ENCODE peak calls at places on chromosomes 2 and 18, in ten cellular contexts. Z is lower leg skin, R is AG04449, Q is tibial nerve, Y is stomach, T is spleen, K is fibroblast of lung, M is OCI-LY7, P is RWPE2, L is transverse colon. D is an unnamed sample.

GRCh38 chr18:13252696-13253410 is 34.3 kb downstream of the LDLRAD4 start:
- DNase-seq in Z (no peak), R (no peak), Q (no peak), Y (no peak), T (peak), K (no peak), M (no peak), P (peak), L (no peak), D (no peak)

GRCh38 chr2:206701952-206702630 is 16.1 kb downstream of the DYTN start:
- DNase-seq in Z (no peak), R (no peak), Q (no peak), Y (no peak), T (no peak), K (no peak), M (no peak), P (no peak), L (no peak), D (no peak)

GRCh38 chr2:233691443-233692433 is 952 bp upstream of the UGT1A6 start:
- DNase-seq in Z (peak), R (no peak), Q (no peak), Y (peak), T (no peak), K (no peak), M (no peak), P (peak), L (peak), D (no peak)

GRCh38 chr2:237222178-237222577 is 136.5 kb downstream of the COPS8 start:
- DNase-seq in Z (no peak), R (no peak), Q (no peak), Y (no peak), T (no peak), K (peak), M (no peak), P (no peak), L (no peak), D (peak)

GRCh38 chr2:230473378-230473777 is 57.4 kb downstream of the SP100 start:
- DNase-seq in Z (no peak), R (no peak), Q (no peak), Y (no peak), T (no peak), K (no peak), M (peak), P (no peak), L (no peak), D (no peak)

GRCh38 chr2:212711851-212712250 is 173.2 kb upstream of the ERBB4 start:
- DNase-seq in Z (no peak), R (peak), Q (no peak), Y (no peak), T (no peak), K (peak), M (no peak), P (no peak), L (no peak), D (no peak)

GRCh38 chr2:96802281-96802595 is 13.8 kb upstream of the CNNM3 start:
- DNase-seq in Z (no peak), R (no peak), Q (no peak), Y (no peak), T (peak), K (no peak), M (peak), P (no peak), L (no peak), D (no peak)

GRCh38 chr2:150478206-150478974 is 9.1 kb downstream of the RND3 start:
- DNase-seq in Z (no peak), R (no peak), Q (no peak), Y (no peak), T (no peak), K (peak), M (no peak), P (no peak), L (no peak), D (no peak)

GRCh38 chr18:48834421-48835011 is 116.2 kb downstream of the SMAD7 start:
- DNase-seq in Z (peak), R (peak), Q (no peak), Y (peak), T (peak), K (peak), M (peak), P (peak), L (peak), D (peak)

GRCh38 chr2:230327418-230328154 is 593 bp downstream of the SP140L start:
- DNase-seq in Z (no peak), R (no peak), Q (no peak), Y (no peak), T (no peak), K (no peak), M (peak), P (no peak), L (peak), D (no peak)

GRCh38 chr2:45675130-45675812 is 23.8 kb downstream of the PRKCE start:
- DNase-seq in Z (no peak), R (no peak), Q (no peak), Y (peak), T (no peak), K (no peak), M (no peak), P (no peak), L (peak), D (no peak)

GRCh38 chr18:8982416-8983183 is 119.9 kb upstream of the NDUFV2 start:
- DNase-seq in Z (peak), R (peak), Q (no peak), Y (peak), T (no peak), K (peak), M (peak), P (no peak), L (peak), D (peak)

GRCh38 chr2:130756721-130757195 is 1.4 kb downstream of the AMER3 start:
- DNase-seq in Z (no peak), R (no peak), Q (no peak), Y (no peak), T (no peak), K (no peak), M (no peak), P (no peak), L (no peak), D (no peak)
- H3K4me3 ChIP-seq in Z (no peak), R (no peak), Q (no peak), Y (peak), T (no peak), K (no peak), M (no peak), P (no peak), L (no peak), D (no peak)

DNA sequence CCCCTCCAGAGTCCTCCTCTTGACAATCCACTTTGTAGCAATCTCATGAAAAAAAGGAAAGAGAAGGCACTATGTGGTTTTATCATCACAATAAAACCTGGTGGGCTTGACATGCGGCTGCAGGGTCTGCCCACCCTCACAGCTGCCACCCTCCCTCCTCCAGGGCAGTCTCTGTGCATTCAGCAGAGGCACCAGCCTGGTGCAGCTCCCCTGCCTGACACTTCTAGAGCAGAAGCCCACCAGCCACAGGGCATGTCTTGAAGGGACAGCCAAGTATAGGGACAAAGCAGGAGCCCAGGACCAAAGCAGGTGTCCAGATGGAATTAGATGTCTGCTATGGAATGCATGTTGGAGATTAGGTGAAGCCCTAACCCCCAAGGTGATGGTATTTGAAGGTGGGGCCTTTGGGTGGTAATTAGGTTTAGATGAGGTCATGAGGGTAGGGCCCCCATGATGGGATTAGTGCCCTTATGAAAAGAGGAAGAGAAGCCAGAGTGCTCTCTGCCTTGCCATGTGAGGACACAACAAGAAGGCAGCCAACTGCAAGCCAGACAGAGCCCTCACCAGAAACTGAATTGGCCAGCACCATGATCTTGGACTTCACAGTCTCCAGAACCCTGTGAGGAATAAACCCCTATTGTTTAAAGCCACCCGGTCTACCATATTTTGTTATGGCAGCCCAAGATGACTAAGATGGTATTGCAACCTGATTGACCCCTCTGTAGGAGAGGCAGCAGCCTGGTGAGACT is 86.9 kb downstream of the MCFD2 start:
- DNase-seq in Z (no peak), R (no peak), Q (no peak), Y (no peak), T (no peak), K (no peak), M (no peak), P (no peak), L (no peak), D (no peak)
- TF ChIP-seq CTCF in Z (no peak), R (no peak), Q (no peak), Y (no peak), T (no peak), K (no peak), M (no peak), P (no peak), L (no peak), D (no peak)

GRCh38 chr2:161237397-161238263 is 70.6 kb upstream of the PSMD14 start:
- DNase-seq in Z (peak), R (no peak), Q (peak), Y (peak), T (peak), K (peak), M (peak), P (no peak), L (peak), D (no peak)

GRCh38 chr2:161239416-161240109 is 68.7 kb upstream of the PSMD14 start:
- DNase-seq in Z (no peak), R (no peak), Q (no peak), Y (no peak), T (peak), K (no peak), M (no peak), P (peak), L (no peak), D (no peak)

GRCh38 chr2:161238559-161239415 is 69.4 kb upstream of the PSMD14 start:
- DNase-seq in Z (peak), R (no peak), Q (peak), Y (peak), T (peak), K (peak), M (peak), P (peak), L (peak), D (no peak)

GRCh38 chr2:161234627-161235026 is 73.6 kb upstream of the PSMD14 start:
- DNase-seq in Z (no peak), R (no peak), Q (no peak), Y (no peak), T (no peak), K (no peak), M (no peak), P (no peak), L (no peak), D (no peak)

GRCh38 chr2:161238264-161238558 is 70.0 kb upstream of the PSMD14 start:
- DNase-seq in Z (no peak), R (no peak), Q (no peak), Y (no peak), T (no peak), K (no peak), M (no peak), P (no peak), L (no peak), D (no peak)
- H3K4me3 ChIP-seq in Z (peak), R (peak), Q (peak), Y (peak), T (peak), K (peak), M (peak), P (peak), L (peak), D (peak)

DNA sequence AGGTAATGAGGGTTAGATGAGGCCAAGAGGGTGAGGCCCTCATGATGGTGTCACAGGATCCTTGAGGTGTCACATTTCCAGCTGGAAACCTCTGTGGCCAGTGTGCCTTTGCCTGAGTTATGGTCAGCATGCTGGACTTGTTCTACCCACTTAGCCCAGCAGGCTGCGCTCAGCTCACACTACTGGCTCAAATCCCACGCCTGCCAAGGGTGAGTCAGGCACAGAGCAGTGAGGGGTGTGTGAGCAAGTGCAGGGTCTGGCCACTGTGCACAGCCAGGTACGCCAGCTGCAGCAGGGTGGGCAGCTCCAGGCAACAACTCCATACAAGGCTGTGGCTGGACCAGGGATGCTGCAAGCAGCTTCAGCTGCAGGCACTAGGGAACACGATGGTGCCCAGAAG is 616.6 kb upstream of the FSHR start:
- DNase-seq in Z (no peak), R (no peak), Q (no peak), Y (peak), T (no peak), K (no peak), M (no peak), P (no peak), L (peak), D (no peak)
- TF ChIP-seq CTCF in Z (no peak), R (no peak), Q (peak), Y (peak), T (no peak), K (no peak), M (peak), P (peak), L (no peak), D (peak)

GRCh38 chr18:79528296-79528695 is 132.6 kb downstream of the NFATC1 start:
- DNase-seq in Z (no peak), R (no peak), Q (no peak), Y (peak), T (peak), K (no peak), M (no peak), P (peak), L (no peak), D (no peak)
- H3K4me3 ChIP-seq in Z (no peak), R (no peak), Q (no peak), Y (no peak), T (no peak), K (no peak), M (no peak), P (no peak), L (no peak), D (no peak)

GRCh38 chr2:71150082-71150816 is 19.8 kb downstream of the MPHOSPH10 start:
- DNase-seq in Z (no peak), R (no peak), Q (no peak), Y (no peak), T (no peak), K (no peak), M (no peak), P (no peak), L (no peak), D (no peak)
- TF ChIP-seq CTCF in Z (no peak), R (no peak), Q (no peak), Y (no peak), T (no peak), K (no peak), M (no peak), P (no peak), L (no peak), D (no peak)

DNA sequence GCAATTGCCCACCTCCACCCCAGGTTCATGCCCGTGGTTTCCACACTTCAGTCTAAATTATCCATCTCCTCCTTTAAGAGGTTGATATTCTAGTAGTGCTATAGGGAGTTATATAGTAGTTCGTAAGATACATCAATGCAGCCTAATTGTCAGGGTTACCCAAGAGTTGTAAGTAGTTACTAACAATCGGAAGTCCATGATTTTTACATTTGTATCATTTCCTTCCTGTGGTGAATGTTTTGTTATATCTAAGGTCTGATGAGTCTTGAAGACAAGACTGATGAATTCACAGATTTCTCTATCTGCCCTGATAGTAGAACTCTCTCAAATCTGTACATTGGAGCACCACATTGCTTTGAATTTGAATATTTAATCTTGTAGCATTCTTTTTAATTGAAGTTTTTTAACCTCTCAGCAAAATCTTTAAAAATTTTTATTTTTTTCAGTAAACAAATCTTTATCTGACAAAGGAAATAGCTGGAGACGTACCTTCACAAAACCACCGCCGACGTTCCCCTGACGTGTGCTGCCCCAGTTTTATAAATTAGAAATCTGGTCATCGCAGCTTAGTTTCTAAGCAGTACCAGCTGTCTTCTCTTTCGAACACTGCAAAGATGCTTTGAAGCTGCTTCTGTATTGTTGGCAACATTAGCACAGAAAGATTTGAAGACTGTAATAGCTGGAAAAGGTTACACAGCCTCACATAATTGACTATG is 264.6 kb downstream of the SOCS6 start:
- DNase-seq in Z (no peak), R (no peak), Q (no peak), Y (no peak), T (no peak), K (no peak), M (no peak), P (no peak), L (no peak), D (no peak)
- H3K4me3 ChIP-seq in Z (no peak), R (no peak), Q (no peak), Y (no peak), T (no peak), K (no peak), M (no peak), P (no peak), L (no peak), D (no peak)

DNA sequence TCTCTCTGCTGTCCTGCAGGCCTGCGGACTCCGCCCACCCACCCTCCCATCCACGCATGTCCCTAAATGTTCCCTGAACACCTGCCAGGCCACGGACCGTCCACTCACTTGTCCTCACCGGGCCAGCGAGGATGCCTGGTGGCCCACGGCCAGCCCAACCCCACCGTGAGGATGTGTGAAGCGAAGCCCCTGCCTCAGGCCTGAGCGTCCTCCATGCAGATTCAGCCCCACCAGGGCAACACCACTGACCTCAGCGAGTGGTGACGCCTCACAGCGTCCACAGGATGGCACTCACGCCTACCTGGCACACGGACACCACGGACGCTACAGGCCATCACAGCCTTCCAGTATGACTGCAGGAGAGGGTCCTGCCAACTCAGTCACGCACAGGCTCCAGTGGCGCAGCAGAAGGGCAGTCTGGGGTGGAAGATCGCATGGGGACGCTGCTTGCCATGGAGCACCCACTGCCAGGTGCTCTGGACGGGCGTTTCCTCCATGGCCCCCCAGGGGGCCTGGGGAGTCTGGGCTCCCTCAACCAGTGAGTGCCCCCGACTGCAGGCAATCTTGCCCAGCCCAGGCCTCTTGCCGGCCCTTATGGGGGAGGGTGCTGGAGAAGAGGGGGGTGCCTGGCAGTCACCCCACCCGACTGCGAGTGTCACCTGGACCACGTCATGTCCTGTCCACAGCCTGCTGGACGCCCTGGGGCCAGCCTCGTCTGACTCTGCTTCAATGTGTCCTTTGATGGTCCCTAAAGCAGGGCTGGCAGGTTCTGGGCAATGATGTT is 25.4 kb downstream of the HDAC4 start:
- DNase-seq in Z (no peak), R (no peak), Q (no peak), Y (no peak), T (peak), K (no peak), M (no peak), P (peak), L (no peak), D (no peak)
- TF ChIP-seq CTCF in Z (no peak), R (no peak), Q (no peak), Y (no peak), T (no peak), K (no peak), M (peak), P (no peak), L (no peak), D (no peak)